ENCODE peak calls at places on chromosome 1, in eight cellular contexts. One of them, this sample, is unnamed.

GRCh38 chr1:230632273-230632873 is 9.9 kb upstream of the COG2 start:
- DNase-seq in neural progenitor cell: peak; percentile 70
- DNase-seq in fibroblast of lung: peak; percentile 42
- DNase-seq in prostate gland: peak; percentile 10
- DNase-seq in BJ: no peak
- DNase-seq in kidney epithelial cell: no peak
- DNase-seq in GM23338: peak; percentile 76
- DNase-seq in hepatocyte: peak; percentile 60
- DNase-seq in this sample: no peak

GRCh38 chr1:36322786-36323635 is 434 bp downstream of the EVA1B start:
- DNase-seq in neural progenitor cell: peak; percentile 69
- DNase-seq in fibroblast of lung: peak; percentile 69
- DNase-seq in prostate gland: no peak
- DNase-seq in BJ: no peak
- DNase-seq in kidney epithelial cell: no peak
- DNase-seq in GM23338: peak; percentile 71
- DNase-seq in hepatocyte: peak; percentile 67
- DNase-seq in this sample: no peak

GRCh38 chr1:87786861-87787548 is 458.3 kb downstream of the LMO4 start:
- DNase-seq in neural progenitor cell: no peak
- DNase-seq in fibroblast of lung: no peak
- DNase-seq in prostate gland: no peak
- DNase-seq in BJ: no peak
- DNase-seq in kidney epithelial cell: no peak
- DNase-seq in GM23338: no peak
- DNase-seq in hepatocyte: peak; percentile 52
- DNase-seq in this sample: no peak

GRCh38 chr1:177799746-177800145 is 170.1 kb downstream of the SEC16B start:
- DNase-seq in neural progenitor cell: no peak
- DNase-seq in fibroblast of lung: no peak
- DNase-seq in prostate gland: no peak
- DNase-seq in BJ: no peak
- DNase-seq in kidney epithelial cell: no peak
- DNase-seq in GM23338: no peak
- DNase-seq in hepatocyte: no peak
- DNase-seq in this sample: no peak

GRCh38 chr1:38327559-38327973 is 281.0 kb upstream of the POU3F1 start:
- DNase-seq in neural progenitor cell: no peak
- DNase-seq in fibroblast of lung: no peak
- DNase-seq in prostate gland: no peak
- DNase-seq in BJ: no peak
- DNase-seq in kidney epithelial cell: no peak
- DNase-seq in GM23338: no peak
- DNase-seq in hepatocyte: no peak
- DNase-seq in this sample: no peak

GRCh38 chr1:60073605-60074278 is at the start of gene C1orf87:
- DNase-seq in neural progenitor cell: peak; percentile 61
- DNase-seq in fibroblast of lung: no peak
- DNase-seq in prostate gland: no peak
- DNase-seq in BJ: no peak
- DNase-seq in kidney epithelial cell: no peak
- DNase-seq in GM23338: peak; percentile 83
- DNase-seq in hepatocyte: peak; percentile 20
- DNase-seq in this sample: no peak

GRCh38 chr1:242546849-242547724 is 22.6 kb upstream of the PLD5 start:
- DNase-seq in neural progenitor cell: no peak
- DNase-seq in fibroblast of lung: no peak
- DNase-seq in prostate gland: no peak
- DNase-seq in BJ: no peak
- DNase-seq in kidney epithelial cell: no peak
- DNase-seq in GM23338: no peak
- DNase-seq in hepatocyte: no peak
- DNase-seq in this sample: no peak

GRCh38 chr1:110477041-110477440 is 26.1 kb downstream of the PROK1 start:
- DNase-seq in neural progenitor cell: no peak
- DNase-seq in fibroblast of lung: peak; percentile 31
- DNase-seq in prostate gland: no peak
- DNase-seq in BJ: peak; percentile 22
- DNase-seq in kidney epithelial cell: peak; percentile 48
- DNase-seq in GM23338: no peak
- DNase-seq in hepatocyte: peak; percentile 70
- DNase-seq in this sample: no peak

GRCh38 chr1:247322437-247322836 is 9.2 kb downstream of the ZNF496 start:
- DNase-seq in neural progenitor cell: no peak
- DNase-seq in fibroblast of lung: no peak
- DNase-seq in prostate gland: no peak
- DNase-seq in BJ: no peak
- DNase-seq in kidney epithelial cell: no peak
- DNase-seq in GM23338: no peak
- DNase-seq in hepatocyte: no peak
- DNase-seq in this sample: no peak

GRCh38 chr1:177891809-177892208 is 78.0 kb downstream of the SEC16B start:
- DNase-seq in neural progenitor cell: no peak
- DNase-seq in fibroblast of lung: no peak
- DNase-seq in prostate gland: no peak
- DNase-seq in BJ: no peak
- DNase-seq in kidney epithelial cell: no peak
- DNase-seq in GM23338: no peak
- DNase-seq in hepatocyte: no peak
- DNase-seq in this sample: no peak

GRCh38 chr1:55559111-55559510 is 343.9 kb upstream of the USP24 start:
- DNase-seq in neural progenitor cell: no peak
- DNase-seq in fibroblast of lung: no peak
- DNase-seq in prostate gland: no peak
- DNase-seq in BJ: no peak
- DNase-seq in kidney epithelial cell: no peak
- DNase-seq in GM23338: no peak
- DNase-seq in hepatocyte: no peak
- DNase-seq in this sample: no peak

GRCh38 chr1:64280001-64280400 is 76.6 kb downstream of the UBE2U start:
- DNase-seq in neural progenitor cell: no peak
- DNase-seq in fibroblast of lung: no peak
- DNase-seq in prostate gland: no peak
- DNase-seq in BJ: no peak
- DNase-seq in kidney epithelial cell: no peak
- DNase-seq in GM23338: no peak
- DNase-seq in hepatocyte: no peak
- DNase-seq in this sample: no peak

GRCh38 chr1:107748529-107748928 is 216.5 kb downstream of the VAV3 start:
- DNase-seq in neural progenitor cell: peak; percentile 32
- DNase-seq in fibroblast of lung: peak; percentile 46
- DNase-seq in prostate gland: no peak
- DNase-seq in BJ: no peak
- DNase-seq in kidney epithelial cell: no peak
- DNase-seq in GM23338: peak; percentile 51
- DNase-seq in hepatocyte: peak; percentile 48
- DNase-seq in this sample: no peak

GRCh38 chr1:59186656-59187055 is 110.2 kb upstream of the FGGY start:
- DNase-seq in neural progenitor cell: no peak
- DNase-seq in fibroblast of lung: peak; percentile 39
- DNase-seq in prostate gland: no peak
- DNase-seq in BJ: no peak
- DNase-seq in kidney epithelial cell: no peak
- DNase-seq in GM23338: no peak
- DNase-seq in hepatocyte: peak; percentile 22
- DNase-seq in this sample: no peak

GRCh38 chr1:243394610-243395490 is 139.0 kb downstream of the SDCCAG8 start:
- DNase-seq in neural progenitor cell: no peak
- DNase-seq in fibroblast of lung: no peak
- DNase-seq in prostate gland: no peak
- DNase-seq in BJ: no peak
- DNase-seq in kidney epithelial cell: no peak
- DNase-seq in GM23338: no peak
- DNase-seq in hepatocyte: no peak
- DNase-seq in this sample: no peak

GRCh38 chr1:154863702-154864174 is 6.3 kb downstream of the KCNN3 start:
- DNase-seq in neural progenitor cell: peak; percentile 73
- DNase-seq in fibroblast of lung: peak; percentile 32
- DNase-seq in prostate gland: no peak
- DNase-seq in BJ: no peak
- DNase-seq in kidney epithelial cell: no peak
- DNase-seq in GM23338: peak; percentile 77
- DNase-seq in hepatocyte: peak; percentile 58
- DNase-seq in this sample: no peak

GRCh38 chr1:66335859-66336640 is 197.9 kb upstream of the SGIP1 start:
- DNase-seq in neural progenitor cell: no peak
- DNase-seq in fibroblast of lung: no peak
- DNase-seq in prostate gland: peak; percentile 64
- DNase-seq in BJ: no peak
- DNase-seq in kidney epithelial cell: no peak
- DNase-seq in GM23338: peak; percentile 38
- DNase-seq in hepatocyte: no peak
- DNase-seq in this sample: no peak

GRCh38 chr1:44037154-44037553 is 5.9 kb upstream of the SLC6A9 start:
- DNase-seq in neural progenitor cell: no peak
- DNase-seq in fibroblast of lung: no peak
- DNase-seq in prostate gland: no peak
- DNase-seq in BJ: no peak
- DNase-seq in kidney epithelial cell: no peak
- DNase-seq in GM23338: no peak
- DNase-seq in hepatocyte: no peak
- DNase-seq in this sample: no peak

GRCh38 chr1:70966018-70966638 is 81.5 kb downstream of the PTGER3 start:
- DNase-seq in neural progenitor cell: no peak
- DNase-seq in fibroblast of lung: peak; percentile 0
- DNase-seq in prostate gland: no peak
- DNase-seq in BJ: no peak
- DNase-seq in kidney epithelial cell: no peak
- DNase-seq in GM23338: peak; percentile 14
- DNase-seq in hepatocyte: no peak
- DNase-seq in this sample: no peak

GRCh38 chr1:113887392-113887767 is at the start of gene BCL2L15:
- DNase-seq in neural progenitor cell: no peak
- DNase-seq in fibroblast of lung: no peak
- DNase-seq in prostate gland: no peak
- DNase-seq in BJ: no peak
- DNase-seq in kidney epithelial cell: no peak
- DNase-seq in GM23338: no peak
- DNase-seq in hepatocyte: no peak
- DNase-seq in this sample: no peak

GRCh38 chr1:30696831-30697230 is 26.6 kb downstream of the MATN1 start:
- DNase-seq in neural progenitor cell: no peak
- DNase-seq in fibroblast of lung: no peak
- DNase-seq in prostate gland: no peak
- DNase-seq in BJ: no peak
- DNase-seq in kidney epithelial cell: no peak
- DNase-seq in GM23338: no peak
- DNase-seq in hepatocyte: no peak
- DNase-seq in this sample: no peak
- H3K4me3 ChIP-seq in neural progenitor cell: no peak overlapping the region
- H3K4me3 ChIP-seq in fibroblast of lung: no peak overlapping the region
- H3K4me3 ChIP-seq in prostate gland: no peak overlapping the region
- H3K4me3 ChIP-seq in BJ: no peak overlapping the region
- H3K4me3 ChIP-seq in kidney epithelial cell: no peak overlapping the region
- H3K4me3 ChIP-seq in GM23338: no peak overlapping the region
- H3K4me3 ChIP-seq in hepatocyte: no peak overlapping the region
- H3K4me3 ChIP-seq in this sample: no peak overlapping the region

GRCh38 chr1:167722870-167723251 is 1.1 kb downstream of the MPZL1 start:
- DNase-seq in neural progenitor cell: no peak
- DNase-seq in fibroblast of lung: no peak
- DNase-seq in prostate gland: no peak
- DNase-seq in BJ: no peak
- DNase-seq in kidney epithelial cell: no peak
- DNase-seq in GM23338: no peak
- DNase-seq in hepatocyte: no peak
- DNase-seq in this sample: no peak

GRCh38 chr1:167718926-167719691 is 2.7 kb upstream of the MPZL1 start:
- DNase-seq in neural progenitor cell: peak; percentile 19
- DNase-seq in fibroblast of lung: no peak
- DNase-seq in prostate gland: no peak
- DNase-seq in BJ: no peak
- DNase-seq in kidney epithelial cell: no peak
- DNase-seq in GM23338: peak; percentile 55
- DNase-seq in hepatocyte: no peak
- DNase-seq in this sample: no peak

GRCh38 chr1:167722152-167722869 is 529 bp downstream of the MPZL1 start:
- DNase-seq in neural progenitor cell: peak; percentile 83
- DNase-seq in fibroblast of lung: peak; percentile 23
- DNase-seq in prostate gland: peak; percentile 24
- DNase-seq in BJ: no peak
- DNase-seq in kidney epithelial cell: no peak
- DNase-seq in GM23338: peak; percentile 75
- DNase-seq in hepatocyte: peak; percentile 70
- DNase-seq in this sample: no peak

GRCh38 chr1:167721617-167722151 is at the start of gene MPZL1:
- DNase-seq in neural progenitor cell: peak; percentile 93
- DNase-seq in fibroblast of lung: peak; percentile 95
- DNase-seq in prostate gland: peak; percentile 97
- DNase-seq in BJ: peak; percentile 56
- DNase-seq in kidney epithelial cell: no peak
- DNase-seq in GM23338: peak; percentile 90
- DNase-seq in hepatocyte: peak; percentile 95
- DNase-seq in this sample: peak; percentile 69

GRCh38 chr1:167720965-167721616 is 691 bp upstream of the MPZL1 start:
- DNase-seq in neural progenitor cell: peak; percentile 35
- DNase-seq in fibroblast of lung: peak; percentile 77
- DNase-seq in prostate gland: peak; percentile 54
- DNase-seq in BJ: peak; percentile 20
- DNase-seq in kidney epithelial cell: no peak
- DNase-seq in GM23338: no peak
- DNase-seq in hepatocyte: peak; percentile 46
- DNase-seq in this sample: no peak
- TF ChIP-seq CTCF in neural progenitor cell: peak; percentile 28
- TF ChIP-seq CTCF in fibroblast of lung: peak; percentile 55
- TF ChIP-seq CTCF in prostate gland: no peak
- TF ChIP-seq CTCF in BJ: peak; percentile 68
- TF ChIP-seq CTCF in kidney epithelial cell: peak; percentile 50
- TF ChIP-seq CTCF in GM23338: peak; percentile 46
- TF ChIP-seq CTCF in hepatocyte: peak; percentile 37
- TF ChIP-seq CTCF in this sample: peak; percentile 50

GRCh38 chr1:156807627-156808026 is 9.0 kb downstream of the SH2D2A start:
- DNase-seq in neural progenitor cell: no peak
- DNase-seq in fibroblast of lung: no peak
- DNase-seq in prostate gland: no peak
- DNase-seq in BJ: no peak
- DNase-seq in kidney epithelial cell: no peak
- DNase-seq in GM23338: no peak
- DNase-seq in hepatocyte: no peak
- DNase-seq in this sample: no peak
- H3K4me3 ChIP-seq in neural progenitor cell: no peak overlapping the region
- H3K4me3 ChIP-seq in fibroblast of lung: no peak overlapping the region
- H3K4me3 ChIP-seq in prostate gland: no peak overlapping the region
- H3K4me3 ChIP-seq in BJ: no peak overlapping the region
- H3K4me3 ChIP-seq in kidney epithelial cell: no peak overlapping the region
- H3K4me3 ChIP-seq in GM23338: no peak overlapping the region
- H3K4me3 ChIP-seq in hepatocyte: no peak overlapping the region
- H3K4me3 ChIP-seq in this sample: no peak overlapping the region

DNA sequence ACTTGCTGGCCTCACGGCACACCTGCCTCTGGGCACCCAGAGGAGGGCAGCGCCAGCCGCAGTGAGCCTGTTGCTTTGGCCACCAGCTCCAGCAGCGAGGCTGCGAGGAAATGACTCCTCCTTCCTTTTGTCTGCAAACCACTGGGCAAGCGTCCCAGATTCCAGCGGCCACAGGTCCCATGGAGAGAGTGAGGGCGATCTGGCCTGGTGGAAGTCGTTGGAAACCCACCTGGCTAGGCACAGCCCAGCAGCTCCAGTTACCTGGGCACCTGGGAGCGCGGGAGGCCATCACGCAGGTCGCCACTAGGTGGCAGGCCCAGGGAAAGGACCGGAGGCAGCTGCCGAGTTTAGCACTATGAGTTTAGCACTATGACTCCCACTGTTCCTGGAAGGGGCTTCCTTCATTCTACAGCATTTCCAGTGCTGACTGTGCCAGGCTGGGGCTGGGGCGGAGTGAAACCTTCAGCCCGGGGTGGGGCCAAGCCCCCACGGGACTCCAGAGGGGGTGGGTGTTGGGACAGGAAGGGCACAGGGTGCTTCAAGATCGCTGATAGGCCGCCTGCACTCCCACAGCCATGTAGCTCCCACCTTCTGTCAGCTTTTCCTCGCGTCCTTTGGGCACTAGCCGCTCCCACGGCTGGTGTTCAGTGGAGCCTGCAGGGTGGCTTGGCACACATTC is 1.1 kb upstream of the ESPN start:
- DNase-seq in neural progenitor cell: peak; percentile 78
- DNase-seq in fibroblast of lung: no peak
- DNase-seq in prostate gland: peak; percentile 68
- DNase-seq in BJ: no peak
- DNase-seq in kidney epithelial cell: peak; percentile 23
- DNase-seq in GM23338: peak; percentile 94
- DNase-seq in hepatocyte: peak; percentile 83
- DNase-seq in this sample: peak; percentile 12
- TF ChIP-seq CTCF in neural progenitor cell: peak; percentile 80
- TF ChIP-seq CTCF in fibroblast of lung: peak; percentile 24
- TF ChIP-seq CTCF in prostate gland: peak; percentile 42
- TF ChIP-seq CTCF in BJ: peak; percentile 63
- TF ChIP-seq CTCF in kidney epithelial cell: peak; percentile 85
- TF ChIP-seq CTCF in GM23338: peak; percentile 80
- TF ChIP-seq CTCF in hepatocyte: peak; percentile 72
- TF ChIP-seq CTCF in this sample: peak; percentile 86